ENCODE peak calls at places on chromosomes 2 and 18, in six cellular contexts. V is left lobe of liver; M is activated naive CD8-positive, alpha-beta T cell treated with anti-CD3 and anti-CD28 coated beads, Interleukin-2, amount 10 ng/mL, durations not matched to agents 7 days and 5 days; F is body of pancreas; Z is CD4-positive, CD25-positive, alpha-beta regulatory T cell; K is heart right ventricle. D is an unnamed sample.

GRCh38 chr2:8515390-8515761 is 166.5 kb upstream of the ID2 start:
- ATAC-seq in K (peak; percentile 80), Z (peak; percentile 60), M (peak; percentile 92), F (peak; percentile 13), V (peak; percentile 61), D (no peak)

GRCh38 chr2:190415794-190416729 is 7.9 kb downstream of the MFSD6 start:
- ATAC-seq in Z (peak; percentile 62), V (no peak), K (no peak), M (peak; percentile 63), F (no peak), D (peak; percentile 35)

GRCh38 chr18:34723143-34723542 is 13.0 kb downstream of the DTNA start:
- ATAC-seq in F (no peak), Z (no peak), K (no peak), M (no peak), V (no peak), D (peak; percentile 58)

GRCh38 chr2:105426626-105427292 is 27.9 kb upstream of the FHL2 start:
- ATAC-seq in F (no peak), K (no peak), Z (peak; percentile 12), V (no peak), M (peak; percentile 68), D (peak; percentile 37)

GRCh38 chr2:37570773-37571570 is 100.5 kb downstream of the CDC42EP3 start:
- ATAC-seq in V (no peak), K (peak; percentile 66), M (no peak), Z (peak; percentile 31), F (no peak), D (peak; percentile 83)

GRCh38 chr2:96887419-96888081 is 17.7 kb upstream of the SEMA4C start:
- ATAC-seq in F (no peak), M (no peak), Z (no peak), K (peak; percentile 66), V (no peak), D (no peak)

GRCh38 chr2:234747032-234747431 is 204.8 kb upstream of the SH3BP4 start:
- ATAC-seq in K (no peak), V (no peak), M (no peak), Z (no peak), F (no peak), D (no peak)

GRCh38 chr2:1613731-1614354 is 130.5 kb downstream of the PXDN start:
- ATAC-seq in M (no peak), F (no peak), V (no peak), Z (no peak), K (peak; percentile 71), D (peak; percentile 37)

GRCh38 chr2:175676813-175677212 is 325.3 kb downstream of the LNPK start:
- ATAC-seq in Z (no peak), M (no peak), K (no peak), V (no peak), F (no peak), D (no peak)

GRCh38 chr2:219418570-219419189 is 503 bp downstream of the DES start:
- ATAC-seq in V (no peak), Z (no peak), F (peak; percentile 15), M (no peak), K (no peak), D (no peak)

GRCh38 chr2:215439980-215440512 is 4.2 kb upstream of the FN1 start:
- ATAC-seq in M (no peak), Z (no peak), V (no peak), K (no peak), F (no peak), D (no peak)

GRCh38 chr18:7605705-7606104 is 38.6 kb downstream of the PTPRM start:
- ATAC-seq in Z (no peak), F (no peak), V (no peak), K (no peak), M (no peak), D (no peak)

GRCh38 chr2:178951266-178952006 is 98.5 kb downstream of the CCDC141 start:
- ATAC-seq in Z (no peak), F (no peak), K (no peak), M (no peak), V (no peak), D (no peak)

GRCh38 chr2:173770936-173771678 is 194.1 kb downstream of the SP3 start:
- ATAC-seq in M (no peak), K (no peak), Z (no peak), V (no peak), F (no peak), D (no peak)

GRCh38 chr2:36245632-36246031 is 109.9 kb upstream of the CRIM1 start:
- ATAC-seq in Z (no peak), F (no peak), M (peak; percentile 25), V (no peak), K (no peak), D (no peak)

GRCh38 chr2:120818441-120818920 is 82.8 kb downstream of the GLI2 start:
- ATAC-seq in K (no peak), M (no peak), Z (no peak), V (no peak), F (peak; percentile 59), D (peak; percentile 39)

GRCh38 chr2:8544168-8544785 is 137.6 kb upstream of the ID2 start:
- ATAC-seq in V (no peak), K (peak; percentile 6), M (peak; percentile 2), F (no peak), Z (no peak), D (peak; percentile 1)

GRCh38 chr2:132654968-132655367 is 15.0 kb downstream of the LYPD1 start:
- ATAC-seq in K (no peak), Z (no peak), F (no peak), M (no peak), V (no peak), D (no peak)

GRCh38 chr2:205716126-205716525 is 33.8 kb downstream of the NRP2 start:
- ATAC-seq in V (peak; percentile 83), F (no peak), Z (no peak), M (no peak), K (no peak), D (no peak)

GRCh38 chr2:239689410-239689809 is 288.6 kb upstream of the HDAC4 start:
- ATAC-seq in M (no peak), V (no peak), F (no peak), Z (no peak), K (no peak), D (no peak)

GRCh38 chr2:4404363-4404762 is 701.0 kb downstream of the DCDC2C start:
- ATAC-seq in F (no peak), V (no peak), M (no peak), K (no peak), Z (no peak), D (no peak)

GRCh38 chr2:125667630-125668029 is 988.3 kb upstream of the GYPC start:
- ATAC-seq in M (peak; percentile 26), V (no peak), K (no peak), F (no peak), Z (no peak), D (no peak)

GRCh38 chr2:73993799-73994543 is 9.3 kb downstream of the TET3 start:
- ATAC-seq in F (no peak), V (peak; percentile 32), Z (no peak), M (no peak), K (no peak), D (no peak)

GRCh38 chr2:142885543-142885942 is 8.1 kb downstream of the KYNU start:
- ATAC-seq in K (no peak), F (no peak), M (no peak), V (no peak), Z (no peak), D (no peak)

GRCh38 chr18:44564922-44565321 is 115.8 kb upstream of the SETBP1 start:
- ATAC-seq in K (no peak), V (no peak), M (no peak), Z (no peak), F (no peak), D (no peak)